ENCODE peak calls at places on chromosomes 12 and 14, in four cellular contexts. One of them, this sample, is unnamed.

GRCh38 chr12:108845696-108846095 is 11.7 kb downstream of the SSH1 start:
- DNase-seq in HepG2: no peak
- DNase-seq in GM12878: no peak
- DNase-seq in K562: no peak
- DNase-seq in this sample: no peak

GRCh38 chr12:52155048-52155868 is 36.6 kb downstream of the KRT80 start:
- DNase-seq in HepG2: no peak
- DNase-seq in GM12878: no peak
- DNase-seq in K562: no peak
- DNase-seq in this sample: no peak

GRCh38 chr14:24607635-24608492 is 1.6 kb downstream of the GZMH start:
- DNase-seq in HepG2: no peak
- DNase-seq in GM12878: no peak
- DNase-seq in K562: no peak
- DNase-seq in this sample: no peak

GRCh38 chr14:61813101-61813596 is 50.9 kb downstream of the SNAPC1 start:
- DNase-seq in HepG2: no peak
- DNase-seq in GM12878: no peak
- DNase-seq in K562: no peak
- DNase-seq in this sample: peak

GRCh38 chr12:82359115-82359478 is 768 bp downstream of the METTL25 start:
- DNase-seq in HepG2: no peak
- DNase-seq in GM12878: no peak
- DNase-seq in K562: no peak
- DNase-seq in this sample: peak

GRCh38 chr12:67456281-67456918 is 187.2 kb downstream of the CAND1 start:
- DNase-seq in HepG2: no peak
- DNase-seq in GM12878: no peak
- DNase-seq in K562: no peak
- DNase-seq in this sample: peak

GRCh38 chr12:130647814-130648213 is 68.3 kb downstream of the RIMBP2 start:
- DNase-seq in HepG2: no peak
- DNase-seq in GM12878: no peak
- DNase-seq in K562: no peak
- DNase-seq in this sample: no peak

GRCh38 chr14:21978184-21978998 is 304.8 kb upstream of the OR4E1 start:
- DNase-seq in HepG2: peak
- DNase-seq in GM12878: no peak
- DNase-seq in K562: peak
- DNase-seq in this sample: peak

GRCh38 chr14:42944284-42944683 is 1337.6 kb downstream of the LRFN5 start:
- DNase-seq in HepG2: no peak
- DNase-seq in GM12878: no peak
- DNase-seq in K562: no peak
- DNase-seq in this sample: no peak

GRCh38 chr14:104344815-104345214 is 206.4 kb downstream of the KIF26A start:
- DNase-seq in HepG2: no peak
- DNase-seq in GM12878: no peak
- DNase-seq in K562: no peak
- DNase-seq in this sample: no peak

GRCh38 chr12:91139981-91140659 is 28.8 kb upstream of the LUM start:
- DNase-seq in HepG2: no peak
- DNase-seq in GM12878: no peak
- DNase-seq in K562: no peak
- DNase-seq in this sample: no peak
- TF ChIP-seq FOXM1 in HepG2: no peak
- TF ChIP-seq FOXM1 in GM12878: no peak
- TF ChIP-seq FOXM1 in K562: no peak
- TF ChIP-seq FOXM1 in this sample: no peak

GRCh38 chr12:386651-387050 is 2.5 kb downstream of the KDM5A start:
- DNase-seq in HepG2: no peak
- DNase-seq in GM12878: no peak
- DNase-seq in K562: no peak
- DNase-seq in this sample: no peak

GRCh38 chr12:388012-388411 is 1.1 kb downstream of the KDM5A start:
- DNase-seq in HepG2: no peak
- DNase-seq in GM12878: no peak
- DNase-seq in K562: peak
- DNase-seq in this sample: no peak

GRCh38 chr12:388547-389137 is 478 bp downstream of the KDM5A start:
- DNase-seq in HepG2: no peak
- DNase-seq in GM12878: no peak
- DNase-seq in K562: peak
- DNase-seq in this sample: no peak

DNA sequence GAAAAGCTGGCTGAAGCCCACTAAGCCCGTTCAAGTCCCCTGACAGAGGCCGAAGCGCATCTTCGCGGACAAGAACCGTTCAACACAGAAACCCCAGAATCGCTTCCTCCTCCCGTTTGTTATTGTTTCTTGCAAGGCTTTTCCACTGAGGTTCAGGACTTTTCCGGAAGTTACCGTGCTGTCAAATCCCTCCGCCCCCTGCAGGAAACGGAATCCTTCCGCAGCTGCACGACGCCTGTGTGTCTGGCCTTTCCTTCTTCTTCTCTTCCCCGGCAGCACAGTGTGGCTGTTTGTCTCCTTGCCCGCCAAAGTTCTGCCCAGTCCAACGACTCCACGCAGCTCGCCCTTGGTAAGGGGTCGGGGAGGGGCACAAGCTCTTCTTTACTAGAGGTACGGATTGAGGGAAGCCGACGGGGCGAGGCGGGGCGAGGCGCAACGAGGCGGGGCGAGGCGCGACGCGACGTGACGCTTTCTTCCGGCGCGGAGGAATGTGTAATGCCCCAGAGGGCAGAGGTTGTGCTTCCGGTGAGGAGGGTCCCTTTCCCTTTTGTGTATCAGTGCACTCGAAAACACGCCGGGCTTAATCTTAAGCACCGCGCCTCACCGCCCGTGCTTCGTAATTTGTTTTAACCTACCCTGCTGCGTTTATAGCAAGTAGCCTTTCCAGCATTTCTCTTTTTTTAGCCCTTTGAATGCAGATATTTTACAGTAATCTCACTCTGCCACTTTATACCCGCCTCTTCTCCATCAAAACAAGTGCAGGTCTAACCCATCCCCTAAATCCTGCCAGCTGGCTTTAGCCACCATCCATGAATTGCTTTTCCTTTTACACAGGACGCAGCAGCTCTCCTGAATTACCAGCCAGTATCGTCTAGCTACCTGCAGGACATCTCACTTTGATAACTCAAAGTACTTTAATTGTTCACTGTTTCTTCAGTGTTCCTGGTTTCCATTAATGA is at the start of gene KDM5A:
- DNase-seq in HepG2: peak
- DNase-seq in GM12878: peak
- DNase-seq in K562: peak
- DNase-seq in this sample: peak
- TF ChIP-seq EP300 in HepG2: peak
- TF ChIP-seq EP300 in GM12878: peak
- TF ChIP-seq EP300 in K562: no peak
- TF ChIP-seq EP300 in this sample: peak

GRCh38 chr12:76878045-76878898 is 547 bp downstream of the CSRP2 start:
- DNase-seq in HepG2: peak
- DNase-seq in GM12878: no peak
- DNase-seq in K562: peak
- DNase-seq in this sample: peak
- TF ChIP-seq FOXM1 in HepG2: no peak
- TF ChIP-seq FOXM1 in GM12878: no peak
- TF ChIP-seq FOXM1 in K562: no peak
- TF ChIP-seq FOXM1 in this sample: no peak

GRCh38 chr14:49598479-49599301 is at the start of gene LRR1:
- DNase-seq in HepG2: peak
- DNase-seq in GM12878: peak
- DNase-seq in K562: peak
- DNase-seq in this sample: peak
- TF ChIP-seq EP300 in HepG2: no peak
- TF ChIP-seq EP300 in GM12878: peak
- TF ChIP-seq EP300 in K562: peak
- TF ChIP-seq EP300 in this sample: no peak

GRCh38 chr12:120013659-120014380 is 24.8 kb downstream of the BICDL1 start:
- DNase-seq in HepG2: peak
- DNase-seq in GM12878: peak
- DNase-seq in K562: peak
- DNase-seq in this sample: no peak

GRCh38 chr12:120007272-120007671 is 18.2 kb downstream of the BICDL1 start:
- DNase-seq in HepG2: no peak
- DNase-seq in GM12878: no peak
- DNase-seq in K562: no peak
- DNase-seq in this sample: no peak

GRCh38 chr12:120010661-120011230 is 21.7 kb downstream of the BICDL1 start:
- DNase-seq in HepG2: no peak
- DNase-seq in GM12878: no peak
- DNase-seq in K562: no peak
- DNase-seq in this sample: no peak

GRCh38 chr12:120015313-120015712 is 26.3 kb downstream of the BICDL1 start:
- DNase-seq in HepG2: no peak
- DNase-seq in GM12878: peak
- DNase-seq in K562: no peak
- DNase-seq in this sample: no peak

GRCh38 chr12:120012067-120012621 is 23.1 kb downstream of the BICDL1 start:
- DNase-seq in HepG2: no peak
- DNase-seq in GM12878: peak
- DNase-seq in K562: peak
- DNase-seq in this sample: peak
- TF ChIP-seq FOXM1 in HepG2: no peak
- TF ChIP-seq FOXM1 in GM12878: peak
- TF ChIP-seq FOXM1 in K562: no peak
- TF ChIP-seq FOXM1 in this sample: no peak

GRCh38 chr12:113273053-113273725 is 51.9 kb downstream of the TPCN1 start:
- DNase-seq in HepG2: no peak
- DNase-seq in GM12878: no peak
- DNase-seq in K562: no peak
- DNase-seq in this sample: no peak

GRCh38 chr12:113270709-113271009 is 49.4 kb downstream of the TPCN1 start:
- DNase-seq in HepG2: no peak
- DNase-seq in GM12878: no peak
- DNase-seq in K562: no peak
- DNase-seq in this sample: no peak

GRCh38 chr12:113269257-113269943 is 48.1 kb downstream of the TPCN1 start:
- DNase-seq in HepG2: no peak
- DNase-seq in GM12878: no peak
- DNase-seq in K562: no peak
- DNase-seq in this sample: no peak

GRCh38 chr12:113271466-113271852 is 50.2 kb downstream of the TPCN1 start:
- DNase-seq in HepG2: no peak
- DNase-seq in GM12878: no peak
- DNase-seq in K562: no peak
- DNase-seq in this sample: no peak

GRCh38 chr12:113271853-113272561 is 50.7 kb downstream of the TPCN1 start:
- DNase-seq in HepG2: peak
- DNase-seq in GM12878: no peak
- DNase-seq in K562: peak
- DNase-seq in this sample: peak
- TF ChIP-seq EP300 in HepG2: no peak
- TF ChIP-seq EP300 in GM12878: no peak
- TF ChIP-seq EP300 in K562: no peak
- TF ChIP-seq EP300 in this sample: no peak

DNA sequence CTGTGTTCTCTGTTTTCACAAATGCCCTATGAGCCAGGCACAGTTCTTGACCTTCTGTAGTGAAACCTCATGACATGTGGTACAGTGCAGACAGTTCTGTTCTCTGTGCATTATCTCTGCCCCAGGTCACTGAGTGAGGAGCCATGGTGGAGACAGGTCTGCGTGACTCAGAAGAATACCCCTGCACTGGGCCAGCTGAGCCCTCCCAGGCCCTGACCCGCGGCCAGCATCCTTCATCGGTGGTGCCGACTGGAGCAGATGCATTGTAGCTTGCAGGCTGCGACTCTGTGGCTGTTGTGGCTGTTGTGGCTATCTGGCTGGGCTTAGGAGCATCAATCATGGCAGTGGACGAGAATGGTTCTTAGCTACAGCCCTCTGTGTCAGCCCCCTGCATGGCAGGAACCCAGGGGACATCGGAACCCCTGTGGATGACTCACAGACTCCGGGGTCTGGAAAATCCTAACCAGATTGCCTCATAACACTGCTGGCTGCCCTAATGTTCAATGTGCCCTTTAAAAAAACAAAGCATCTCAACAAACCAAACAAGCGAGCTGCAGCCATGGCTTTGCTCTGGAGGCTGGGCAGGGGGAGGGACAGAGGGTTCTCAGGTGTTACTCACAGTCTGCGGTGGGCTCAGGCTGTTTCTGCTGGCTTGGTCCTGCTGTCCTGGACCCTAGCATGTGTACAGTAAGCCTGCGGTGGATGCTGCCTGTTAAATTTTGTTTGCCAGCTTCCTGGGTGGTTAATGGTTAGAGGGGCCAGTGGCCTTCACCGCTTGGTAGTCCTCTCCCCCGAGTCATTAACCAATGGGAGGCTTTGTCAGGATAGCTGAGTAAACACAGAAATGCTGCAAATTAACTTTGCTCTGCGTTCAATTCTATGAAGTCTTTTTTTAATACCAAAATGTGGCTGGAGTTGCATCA is at the start of gene SERPINA6:
- DNase-seq in HepG2: peak
- DNase-seq in GM12878: no peak
- DNase-seq in K562: no peak
- DNase-seq in this sample: peak
- TF ChIP-seq FOXM1 in HepG2: no peak
- TF ChIP-seq FOXM1 in GM12878: no peak
- TF ChIP-seq FOXM1 in K562: no peak
- TF ChIP-seq FOXM1 in this sample: peak